ENCODE peak calls at places on chromosomes 4 and X, in six cellular contexts. E, H, S, D, T and R are unnamed samples.

GRCh38 chrX:129769467-129770154 is 10.1 kb upstream of the SASH3 start:
- DNase-seq in E (no peak), D (no peak), T (no peak), S (no peak), H (no peak), R (peak)

GRCh38 chr4:1887065-1887464 is 15.9 kb downstream of the NSD2 start:
- DNase-seq in H (no peak), E (no peak), D (no peak), T (no peak), S (no peak), R (no peak)

GRCh38 chr4:44738615-44739014 is 12.3 kb upstream of the GNPDA2 start:
- DNase-seq in T (no peak), S (no peak), H (no peak), D (no peak), E (peak), R (no peak)

GRCh38 chr4:151675366-151676060 is 85.3 kb downstream of the GATB start:
- DNase-seq in E (no peak), T (no peak), D (no peak), H (no peak), S (no peak), R (no peak)

GRCh38 chr4:106763044-106763443 is 273.1 kb downstream of the DKK2 start:
- DNase-seq in E (no peak), D (no peak), T (no peak), H (no peak), S (no peak), R (no peak)

GRCh38 chr4:73603854-73604584 is 16.2 kb downstream of the RASSF6 start:
- DNase-seq in S (no peak), E (no peak), T (no peak), D (peak), H (no peak), R (no peak)

GRCh38 chr4:5030927-5031326 is 11.7 kb upstream of the CYTL1 start:
- DNase-seq in H (no peak), E (no peak), D (no peak), S (no peak), T (no peak), R (no peak)

GRCh38 chr4:152374606-152375285 is 161.1 kb downstream of the FBXW7 start:
- DNase-seq in E (no peak), D (no peak), H (no peak), S (no peak), T (no peak), R (no peak)

GRCh38 chrX:107935200-107935599 is 47.0 kb downstream of the TEX13B start:
- DNase-seq in S (no peak), E (no peak), T (peak), D (no peak), H (no peak), R (no peak)

GRCh38 chr4:119731778-119732177 is 103.2 kb upstream of the PDE5A start:
- DNase-seq in T (no peak), E (no peak), S (no peak), H (no peak), D (no peak), R (no peak)

GRCh38 chr4:11009281-11009680 is 324.7 kb upstream of the CLNK start:
- DNase-seq in T (no peak), D (no peak), S (no peak), H (no peak), E (no peak), R (no peak)

GRCh38 chrX:120512627-120513026 is 43.5 kb upstream of the LAMP2 start:
- DNase-seq in T (no peak), E (peak), S (no peak), D (no peak), H (no peak), R (no peak)

GRCh38 chrX:6313356-6313755 is 84.7 kb upstream of the NLGN4X start:
- DNase-seq in T (no peak), E (no peak), S (no peak), D (no peak), H (no peak), R (no peak)

GRCh38 chr4:136443006-136443405 is 1089.3 kb downstream of the PCDH18 start:
- DNase-seq in T (no peak), H (no peak), D (no peak), E (no peak), S (no peak), R (no peak)

GRCh38 chrX:124282580-124282979 is 49.9 kb upstream of the TEX13D start:
- DNase-seq in H (no peak), T (no peak), S (no peak), E (no peak), D (no peak), R (no peak)